ENCODE peak calls at places on chromosomes 6 and 20, in four cellular contexts. T, P, F and E are unnamed samples.

GRCh38 chr20:31780839-31781238 is 38.3 kb upstream of the MYLK2 start:
- DNase-seq in T (no peak), P (no peak), F (no peak), E (no peak)

GRCh38 chr6:391559-392440 is at the start of gene IRF4:
- DNase-seq in T (no peak), P (no peak), F (no peak), E (no peak)

GRCh38 chr6:30206152-30206551 is 7.1 kb downstream of the TRIM26 start:
- DNase-seq in T (no peak), P (no peak), F (no peak), E (no peak)

GRCh38 chr6:17038316-17038715 is 63.5 kb upstream of the STMND1 start:
- DNase-seq in T (no peak), P (no peak), F (no peak), E (no peak)

GRCh38 chr20:45611054-45611453 is 18.5 kb upstream of the WFDC10A start:
- DNase-seq in T (peak), P (no peak), F (peak), E (no peak)

GRCh38 chr20:8218861-8219260 is 86.8 kb downstream of the PLCB1 start:
- DNase-seq in T (no peak), P (no peak), F (no peak), E (no peak)

GRCh38 chr6:27297857-27298730 is 14.0 kb downstream of the POM121L2 start:
- DNase-seq in T (peak), P (no peak), F (no peak), E (no peak)

GRCh38 chr6:13431861-13432465 is 55.4 kb downstream of the GFOD1 start:
- DNase-seq in T (no peak), P (no peak), F (no peak), E (no peak)

GRCh38 chr6:163429858-163430448 is 15.4 kb downstream of the QKI start:
- DNase-seq in T (no peak), P (no peak), F (no peak), E (no peak)

GRCh38 chr6:16206595-16207037 is 31.8 kb upstream of the GMPR start:
- DNase-seq in T (peak), P (no peak), F (peak), E (no peak)

GRCh38 chr6:82178084-82178758 is 69.3 kb downstream of the IBTK start:
- DNase-seq in T (peak), P (no peak), F (peak), E (no peak)

GRCh38 chr20:46945465-46945864 is 50.8 kb downstream of the EYA2 start:
- DNase-seq in T (no peak), P (no peak), F (no peak), E (no peak)

GRCh38 chr6:19408331-19408730 is 428.8 kb upstream of the ID4 start:
- DNase-seq in T (no peak), P (no peak), F (no peak), E (no peak)

GRCh38 chr6:53566755-53567154 is 21.9 kb upstream of the GCLC start:
- DNase-seq in T (no peak), P (no peak), F (no peak), E (no peak)

GRCh38 chr6:37433657-37434271 is 743 bp downstream of the CMTR1 start:
- DNase-seq in T (peak), P (peak), F (peak), E (peak)

GRCh38 chr6:119126826-119127225 is 48.4 kb upstream of the FAM184A start:
- DNase-seq in T (no peak), P (no peak), F (no peak), E (no peak)